ENCODE peak calls at places on chromosomes 7 and 10, in six cellular contexts. L, M, S, J, V and R are unnamed samples.

GRCh38 chr7:27709137-27710075 is 30.6 kb upstream of the TAX1BP1 start:
- DNase-seq in S (no peak), L (no peak), J (no peak), V (peak), M (no peak), R (no peak)

GRCh38 chr7:51213618-51214017 is 103.0 kb downstream of the COBL start:
- DNase-seq in S (no peak), V (no peak), J (no peak), M (no peak), L (no peak), R (no peak)

GRCh38 chr10:27518261-27518660 is 14.2 kb downstream of the RAB18 start:
- DNase-seq in S (no peak), M (no peak), V (no peak), J (no peak), L (no peak), R (no peak)

GRCh38 chr7:139180700-139181311 is 50.2 kb upstream of the UBN2 start:
- DNase-seq in S (no peak), J (no peak), V (peak), M (no peak), L (no peak), R (no peak)

GRCh38 chr10:14683246-14683645 is 91.5 kb downstream of the FAM107B start:
- DNase-seq in L (no peak), M (no peak), S (no peak), V (no peak), J (no peak), R (no peak)

GRCh38 chr7:150322833-150323681 is at the start of the genes ACTR3C and LRRC61:
- DNase-seq in J (peak), S (peak), L (no peak), V (peak), M (peak), R (peak)

GRCh38 chr10:97531401-97531985 is 32.8 kb downstream of the UBTD1 start:
- DNase-seq in S (peak), M (no peak), L (no peak), J (no peak), V (peak), R (no peak)

GRCh38 chr10:93445978-93446720 is 36.0 kb downstream of the MYOF start:
- DNase-seq in J (no peak), L (no peak), M (no peak), S (no peak), V (no peak), R (no peak)

GRCh38 chr7:55571534-55572377 is 546 bp downstream of the VOPP1 start:
- DNase-seq in J (peak), L (no peak), M (peak), V (peak), S (peak), R (peak)

GRCh38 chr7:111164442-111164841 is 73.5 kb downstream of the LRRN3 start:
- DNase-seq in L (no peak), J (no peak), V (no peak), M (no peak), S (no peak), R (no peak)

GRCh38 chr7:119254741-119255140 is 1018.2 kb upstream of the KCND2 start:
- DNase-seq in J (no peak), L (no peak), M (no peak), S (no peak), V (peak), R (no peak)

GRCh38 chr10:5433182-5433581 is 20.8 kb downstream of the NET1 start:
- DNase-seq in J (no peak), L (no peak), V (no peak), S (no peak), M (no peak), R (no peak)

GRCh38 chr10:58291538-58292174 is 22.7 kb downstream of the CISD1 start:
- DNase-seq in M (no peak), L (peak), J (peak), S (no peak), V (peak), R (no peak)

GRCh38 chr7:159024280-159024951 is 120.3 kb downstream of the VIPR2 start:
- DNase-seq in L (no peak), M (no peak), V (no peak), J (no peak), S (peak), R (no peak)

GRCh38 chr10:24432478-24433416 is 223.8 kb downstream of the KIAA1217 start:
- DNase-seq in V (no peak), J (no peak), M (no peak), S (no peak), L (no peak), R (no peak)

GRCh38 chr7:1767524-1767923 is 97.4 kb downstream of the ELFN1 start:
- DNase-seq in L (no peak), V (no peak), S (no peak), M (no peak), J (no peak), R (no peak)

GRCh38 chr7:27098493-27099223 is 2.9 kb upstream of the HOXA1 start:
- DNase-seq in J (peak), L (no peak), S (no peak), M (no peak), V (no peak), R (no peak)

GRCh38 chr10:33616921-33617320 is 282.5 kb upstream of the NRP1 start:
- DNase-seq in M (no peak), V (no peak), L (no peak), S (no peak), J (no peak), R (no peak)

GRCh38 chr7:27697861-27698430 is 35.3 kb upstream of the HIBADH start:
- DNase-seq in S (no peak), M (no peak), V (peak), L (no peak), J (no peak), R (no peak)

GRCh38 chr10:106661133-106661766 is 503.3 kb downstream of the SORCS1 start:
- DNase-seq in S (no peak), M (no peak), V (no peak), L (no peak), J (no peak), R (no peak)

GRCh38 chr7:128408709-128409434 is 910 bp downstream of the IMPDH1 start:
- DNase-seq in S (no peak), J (no peak), M (no peak), V (peak), L (no peak), R (no peak)

GRCh38 chr7:103766630-103767029 is 222.8 kb downstream of the RELN start:
- DNase-seq in J (no peak), S (no peak), L (no peak), M (no peak), V (no peak), R (no peak)

GRCh38 chr10:129020621-129021020 is 446.4 kb upstream of the MGMT start:
- DNase-seq in S (no peak), M (no peak), L (no peak), J (no peak), V (no peak), R (no peak)

GRCh38 chr10:117137031-117137910 is 799 bp downstream of the VAX1 start:
- DNase-seq in L (no peak), J (peak), S (peak), M (no peak), V (no peak), R (no peak)

GRCh38 chr7:39746162-39746782 is 122.9 kb downstream of the RALA start:
- DNase-seq in J (peak), V (peak), S (peak), L (peak), M (peak), R (peak)

GRCh38 chr10:125248489-125248888 is 88.1 kb upstream of the CTBP2 start:
- DNase-seq in M (no peak), S (no peak), L (no peak), V (no peak), J (no peak), R (no peak)

GRCh38 chr7:36852931-36853330 is 128.6 kb upstream of the AOAH start:
- DNase-seq in V (no peak), S (no peak), J (no peak), L (no peak), M (no peak), R (no peak)

GRCh38 chr10:49592726-49593563 is 17.2 kb upstream of the SLC18A3 start:
- DNase-seq in L (peak), J (peak), V (peak), S (peak), M (peak), R (peak)